ENCODE peak calls at places on chromosomes 16 and 17, in six cellular contexts. One of them, this sample, is unnamed.

GRCh38 chr17:82332669-82333278 is 792 bp downstream of the SECTM1 start:
- DNase-seq in IMR-90: peak
- DNase-seq in H1: no peak
- DNase-seq in mesendoderm: no peak
- DNase-seq in neuronal stem cell: no peak
- DNase-seq in mesenchymal stem cell: peak
- DNase-seq in this sample: peak

GRCh38 chr17:82881900-82882714 is 42.3 kb upstream of the ZNF750 start:
- DNase-seq in H1: no peak
- DNase-seq in mesendoderm: no peak
- DNase-seq in IMR-90: no peak
- DNase-seq in mesenchymal stem cell: no peak
- DNase-seq in neuronal stem cell: no peak
- DNase-seq in this sample: no peak

GRCh38 chr17:9021158-9021984 is at the start of gene NTN1:
- DNase-seq in IMR-90: peak
- DNase-seq in mesenchymal stem cell: peak
- DNase-seq in H1: peak
- DNase-seq in mesendoderm: no peak
- DNase-seq in neuronal stem cell: peak
- DNase-seq in this sample: peak

GRCh38 chr17:6084226-6085161 is 14.3 kb downstream of the WSCD1 start:
- DNase-seq in mesendoderm: no peak
- DNase-seq in IMR-90: no peak
- DNase-seq in mesenchymal stem cell: no peak
- DNase-seq in H1: no peak
- DNase-seq in neuronal stem cell: no peak
- DNase-seq in this sample: no peak

GRCh38 chr17:39486242-39486641 is 25.0 kb downstream of the CDK12 start:
- DNase-seq in mesenchymal stem cell: peak
- DNase-seq in IMR-90: peak
- DNase-seq in neuronal stem cell: no peak
- DNase-seq in H1: no peak
- DNase-seq in mesendoderm: peak
- DNase-seq in this sample: no peak

GRCh38 chr17:82815354-82815753 is 24.5 kb downstream of the ZNF750 start:
- DNase-seq in neuronal stem cell: no peak
- DNase-seq in mesendoderm: no peak
- DNase-seq in H1: no peak
- DNase-seq in IMR-90: no peak
- DNase-seq in mesenchymal stem cell: no peak
- DNase-seq in this sample: no peak

GRCh38 chr16:24773771-24774427 is 44.4 kb downstream of the TNRC6A start:
- DNase-seq in IMR-90: no peak
- DNase-seq in mesenchymal stem cell: no peak
- DNase-seq in neuronal stem cell: no peak
- DNase-seq in H1: no peak
- DNase-seq in mesendoderm: no peak
- DNase-seq in this sample: no peak

GRCh38 chr17:57987582-57988300 is at the start of gene VEZF1:
- DNase-seq in IMR-90: peak
- DNase-seq in mesenchymal stem cell: peak
- DNase-seq in neuronal stem cell: peak
- DNase-seq in H1: no peak
- DNase-seq in mesendoderm: peak
- DNase-seq in this sample: peak

GRCh38 chr16:67406111-67406593 is 10.1 kb downstream of the ZDHHC1 start:
- DNase-seq in neuronal stem cell: no peak
- DNase-seq in H1: no peak
- DNase-seq in mesenchymal stem cell: no peak
- DNase-seq in IMR-90: no peak
- DNase-seq in mesendoderm: no peak
- DNase-seq in this sample: no peak

GRCh38 chr17:1170739-1171138 is 9.0 kb downstream of the ABR start:
- DNase-seq in mesenchymal stem cell: no peak
- DNase-seq in neuronal stem cell: no peak
- DNase-seq in IMR-90: no peak
- DNase-seq in mesendoderm: no peak
- DNase-seq in H1: peak
- DNase-seq in this sample: no peak

GRCh38 chr16:71954180-71954579 is 46.0 kb downstream of the PKD1L3 start:
- DNase-seq in mesenchymal stem cell: no peak
- DNase-seq in H1: no peak
- DNase-seq in mesendoderm: no peak
- DNase-seq in IMR-90: no peak
- DNase-seq in neuronal stem cell: no peak
- DNase-seq in this sample: no peak
- H3K23ac ChIP-seq in mesenchymal stem cell: no peak
- H3K23ac ChIP-seq in H1: no peak
- H3K23ac ChIP-seq in mesendoderm: no peak
- H3K23ac ChIP-seq in IMR-90: no peak
- H3K23ac ChIP-seq in neuronal stem cell: no peak
- H3K23ac ChIP-seq in this sample: no peak

DNA sequence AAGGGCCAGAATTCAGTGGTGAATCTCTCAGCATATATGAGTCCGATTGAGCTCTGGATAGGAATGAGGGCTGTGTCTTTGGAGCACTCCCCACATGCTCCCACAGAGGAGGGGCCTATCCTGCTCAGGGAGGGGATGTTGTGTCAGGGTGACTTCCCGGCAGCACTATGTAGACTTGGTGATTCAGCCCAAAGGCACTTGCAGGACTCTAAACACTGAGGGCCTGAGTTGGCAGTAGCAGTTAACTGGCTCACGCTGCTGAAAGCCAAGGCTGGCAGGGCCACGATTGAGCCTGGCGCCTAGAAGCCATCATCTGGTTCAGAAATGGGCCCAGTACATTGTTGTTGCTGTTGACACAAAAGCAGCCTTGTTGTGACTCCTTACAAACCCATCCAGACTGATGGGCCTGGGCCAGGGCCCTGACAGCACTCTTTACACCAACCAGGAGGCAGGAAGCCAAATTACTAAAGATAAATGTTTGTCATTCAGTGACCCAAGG is 31.9 kb downstream of the NMT1 start:
- DNase-seq in mesenchymal stem cell: peak
- DNase-seq in mesendoderm: peak
- DNase-seq in IMR-90: peak
- DNase-seq in neuronal stem cell: no peak
- DNase-seq in H1: no peak
- DNase-seq in this sample: no peak
- H3K9ac ChIP-seq in mesenchymal stem cell: peak
- H3K9ac ChIP-seq in mesendoderm: no peak
- H3K9ac ChIP-seq in IMR-90: peak
- H3K9ac ChIP-seq in neuronal stem cell: no peak
- H3K9ac ChIP-seq in H1: no peak
- H3K9ac ChIP-seq in this sample: no peak

GRCh38 chr16:58336332-58337089 is 41.7 kb upstream of the PRSS54 start:
- DNase-seq in neuronal stem cell: peak
- DNase-seq in mesendoderm: peak
- DNase-seq in H1: peak
- DNase-seq in IMR-90: peak
- DNase-seq in mesenchymal stem cell: peak
- DNase-seq in this sample: peak

GRCh38 chr16:58333937-58334336 is 39.1 kb upstream of the PRSS54 start:
- DNase-seq in H1: no peak
- DNase-seq in IMR-90: no peak
- DNase-seq in mesendoderm: no peak
- DNase-seq in mesenchymal stem cell: no peak
- DNase-seq in neuronal stem cell: no peak
- DNase-seq in this sample: no peak

GRCh38 chr16:58339452-58339938 is 44.7 kb upstream of the PRSS54 start:
- DNase-seq in H1: no peak
- DNase-seq in neuronal stem cell: no peak
- DNase-seq in IMR-90: no peak
- DNase-seq in mesenchymal stem cell: peak
- DNase-seq in mesendoderm: peak
- DNase-seq in this sample: peak

GRCh38 chr16:58337090-58337444 is 42.2 kb upstream of the PRSS54 start:
- DNase-seq in H1: no peak
- DNase-seq in IMR-90: no peak
- DNase-seq in mesendoderm: no peak
- DNase-seq in mesenchymal stem cell: no peak
- DNase-seq in neuronal stem cell: no peak
- DNase-seq in this sample: peak

GRCh38 chr16:58338205-58338604 is 43.4 kb upstream of the PRSS54 start:
- DNase-seq in neuronal stem cell: no peak
- DNase-seq in mesenchymal stem cell: no peak
- DNase-seq in H1: no peak
- DNase-seq in IMR-90: no peak
- DNase-seq in mesendoderm: no peak
- DNase-seq in this sample: no peak
- H3K23ac ChIP-seq in neuronal stem cell: no peak
- H3K23ac ChIP-seq in mesenchymal stem cell: no peak
- H3K23ac ChIP-seq in H1: no peak
- H3K23ac ChIP-seq in IMR-90: no peak
- H3K23ac ChIP-seq in mesendoderm: no peak
- H3K23ac ChIP-seq in this sample: no peak

DNA sequence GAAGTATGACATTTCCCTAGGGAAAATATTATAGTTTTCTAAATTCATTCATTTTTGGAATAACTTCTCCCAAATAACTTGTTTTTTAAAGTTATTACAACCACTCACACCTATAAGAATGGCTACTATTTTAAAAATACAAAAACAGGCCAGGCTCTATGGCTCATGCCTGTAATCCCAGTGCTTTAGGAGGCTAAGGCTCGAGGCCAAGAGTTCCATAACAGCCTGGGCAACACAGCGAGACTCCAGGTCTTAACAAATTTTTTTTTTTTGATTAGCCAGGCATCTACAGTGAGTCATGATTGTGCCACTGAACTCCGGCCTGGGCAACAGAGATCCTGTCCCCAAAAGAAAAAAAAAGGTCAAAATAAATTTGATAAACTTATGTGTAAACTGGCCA is 43.6 kb upstream of the YPEL2 start:
- DNase-seq in H1: no peak
- DNase-seq in neuronal stem cell: no peak
- DNase-seq in IMR-90: no peak
- DNase-seq in mesenchymal stem cell: no peak
- DNase-seq in mesendoderm: no peak
- DNase-seq in this sample: no peak
- H3K9ac ChIP-seq in H1: no peak
- H3K9ac ChIP-seq in neuronal stem cell: no peak
- H3K9ac ChIP-seq in IMR-90: no peak
- H3K9ac ChIP-seq in mesenchymal stem cell: no peak
- H3K9ac ChIP-seq in mesendoderm: no peak
- H3K9ac ChIP-seq in this sample: no peak

GRCh38 chr17:7403902-7404736 is at the start of gene TMEM256:
- DNase-seq in neuronal stem cell: peak
- DNase-seq in mesenchymal stem cell: peak
- DNase-seq in mesendoderm: peak
- DNase-seq in H1: peak
- DNase-seq in IMR-90: peak
- DNase-seq in this sample: peak
- H3K23ac ChIP-seq in neuronal stem cell: peak
- H3K23ac ChIP-seq in mesenchymal stem cell: no peak
- H3K23ac ChIP-seq in mesendoderm: no peak
- H3K23ac ChIP-seq in H1: no peak
- H3K23ac ChIP-seq in IMR-90: peak
- H3K23ac ChIP-seq in this sample: no peak